ENCODE peak calls at places on chromosomes 12 and 14, in ten cellular contexts. F is T-cell; T is B cell; X is activated gamma-delta T cell treated with Interleukin-2 at 50 U/mL for 16 hours; S is NCI-H146; K is memory B cell; A is activated effector memory CD4-positive, alpha-beta T cell treated with anti-CD3 and anti-CD28 coated beads, Interleukin-2, amount 50 U/mL, for 16 hours; O is anterior cingulate cortex; J is activated CD4-positive, alpha-beta T cell treated with anti-CD3 and anti-CD28 coated beads for 1 hour; B is myocyte. C is an unnamed sample.
A peak's percentile ranks its signal among the peaks of the same experiment; 100 is the strongest.

GRCh38 chr14:104341532-104342434 is 203.4 kb downstream of the KIF26A start:
- DNase-seq in F (no peak), T (no peak), X (no peak), S (peak; percentile 54), K (no peak), A (peak; percentile 53), O (no peak), J (no peak), B (no peak), C (no peak)

GRCh38 chr14:24311837-24312615 is 724 bp downstream of the LTB4R start:
- DNase-seq in F (no peak), T (peak; percentile 21), X (no peak), S (no peak), K (no peak), A (no peak), O (no peak), J (no peak), B (no peak), C (no peak)

GRCh38 chr14:31410048-31410654 is 10.2 kb downstream of the HEATR5A start:
- DNase-seq in F (no peak), T (no peak), X (no peak), S (no peak), K (no peak), A (no peak), O (no peak), J (no peak), B (no peak), C (no peak)

GRCh38 chr14:23160924-23161522 is 22.4 kb downstream of the SLC7A8 start:
- DNase-seq in F (no peak), T (no peak), X (no peak), S (no peak), K (no peak), A (no peak), O (peak; percentile 11), J (no peak), B (peak; percentile 90), C (no peak)

GRCh38 chr12:72057330-72057911 is 118.8 kb downstream of the TPH2 start:
- DNase-seq in F (no peak), T (no peak), X (no peak), S (peak; percentile 39), K (no peak), A (no peak), O (no peak), J (no peak), B (no peak), C (no peak)

GRCh38 chr12:9932270-9932669 is at the start of gene CLEC2A:
- DNase-seq in F (no peak), T (no peak), X (no peak), S (no peak), K (no peak), A (no peak), O (no peak), J (no peak), B (no peak), C (no peak)

GRCh38 chr12:16880864-16881285 is 274.9 kb upstream of the LMO3 start:
- DNase-seq in F (no peak), T (no peak), X (no peak), S (peak; percentile 97), K (no peak), A (no peak), O (no peak), J (no peak), B (no peak), C (no peak)

GRCh38 chr12:108804361-108804949 is 52.9 kb downstream of the SSH1 start:
- DNase-seq in F (no peak), T (no peak), X (no peak), S (no peak), K (no peak), A (no peak), O (no peak), J (no peak), B (peak; percentile 97), C (no peak)

C was measured in T-helper 9 cell.